ENCODE peak calls at places on chromosomes 3 and 15, in eight cellular contexts. One of them, this sample, is unnamed.

GRCh38 chr3:105367063-105367405 is 325 bp downstream of the ALCAM start:
- DNase-seq in H1: no peak
- DNase-seq in right lobe of liver: peak; percentile 69
- DNase-seq in body of pancreas: peak; percentile 48
- DNase-seq in IMR-90: no peak
- DNase-seq in erythroblast: peak; percentile 3
- DNase-seq in lower leg skin: peak; percentile 87
- DNase-seq in heart left ventricle: peak; percentile 26
- DNase-seq in this sample: peak; percentile 19

GRCh38 chr3:157785071-157785826 is 282.0 kb upstream of the VEPH1 start:
- DNase-seq in right lobe of liver: no peak
- DNase-seq in heart left ventricle: no peak
- DNase-seq in body of pancreas: no peak
- DNase-seq in IMR-90: peak; percentile 94
- DNase-seq in lower leg skin: no peak
- DNase-seq in H1: no peak
- DNase-seq in erythroblast: no peak
- DNase-seq in this sample: no peak

GRCh38 chr3:124587053-124587408 is 143.2 kb upstream of the UMPS start:
- DNase-seq in H1: peak; percentile 53
- DNase-seq in lower leg skin: peak; percentile 37
- DNase-seq in IMR-90: no peak
- DNase-seq in body of pancreas: peak; percentile 50
- DNase-seq in erythroblast: no peak
- DNase-seq in heart left ventricle: no peak
- DNase-seq in right lobe of liver: no peak
- DNase-seq in this sample: no peak

GRCh38 chr3:104460477-104461406 is 906.0 kb upstream of the ALCAM start:
- DNase-seq in H1: no peak
- DNase-seq in right lobe of liver: no peak
- DNase-seq in lower leg skin: no peak
- DNase-seq in erythroblast: no peak
- DNase-seq in IMR-90: peak; percentile 32
- DNase-seq in body of pancreas: no peak
- DNase-seq in heart left ventricle: no peak
- DNase-seq in this sample: no peak

GRCh38 chr3:192031941-192032340 is 571.0 kb downstream of the PYDC2 start:
- DNase-seq in body of pancreas: no peak
- DNase-seq in erythroblast: no peak
- DNase-seq in heart left ventricle: no peak
- DNase-seq in right lobe of liver: no peak
- DNase-seq in H1: no peak
- DNase-seq in IMR-90: no peak
- DNase-seq in lower leg skin: no peak
- DNase-seq in this sample: no peak

GRCh38 chr3:150749218-150749617 is 13.8 kb downstream of the SIAH2 start:
- DNase-seq in H1: no peak
- DNase-seq in IMR-90: no peak
- DNase-seq in right lobe of liver: peak; percentile 72
- DNase-seq in erythroblast: no peak
- DNase-seq in heart left ventricle: no peak
- DNase-seq in lower leg skin: no peak
- DNase-seq in body of pancreas: no peak
- DNase-seq in this sample: no peak

GRCh38 chr3:158770254-158771017 is 31.4 kb upstream of the MFSD1 start:
- DNase-seq in H1: no peak
- DNase-seq in heart left ventricle: no peak
- DNase-seq in body of pancreas: no peak
- DNase-seq in erythroblast: no peak
- DNase-seq in lower leg skin: no peak
- DNase-seq in right lobe of liver: no peak
- DNase-seq in IMR-90: peak; percentile 93
- DNase-seq in this sample: no peak

GRCh38 chr3:113615976-113616375 is 80.5 kb downstream of the USF3 start:
- DNase-seq in body of pancreas: no peak
- DNase-seq in lower leg skin: no peak
- DNase-seq in H1: no peak
- DNase-seq in erythroblast: no peak
- DNase-seq in IMR-90: no peak
- DNase-seq in heart left ventricle: peak; percentile 47
- DNase-seq in right lobe of liver: no peak
- DNase-seq in this sample: no peak

GRCh38 chr3:19348929-19349564 is 200.7 kb downstream of the KCNH8 start:
- DNase-seq in H1: no peak
- DNase-seq in erythroblast: peak; percentile 61
- DNase-seq in heart left ventricle: no peak
- DNase-seq in IMR-90: peak; percentile 1
- DNase-seq in lower leg skin: no peak
- DNase-seq in right lobe of liver: no peak
- DNase-seq in body of pancreas: no peak
- DNase-seq in this sample: no peak

GRCh38 chr3:53168175-53168923 is 7.3 kb downstream of the PRKCD start:
- DNase-seq in H1: no peak
- DNase-seq in heart left ventricle: peak; percentile 49
- DNase-seq in erythroblast: no peak
- DNase-seq in lower leg skin: no peak
- DNase-seq in IMR-90: no peak
- DNase-seq in body of pancreas: no peak
- DNase-seq in right lobe of liver: no peak
- DNase-seq in this sample: no peak

GRCh38 chr3:43674345-43675085 is 16.2 kb upstream of the ABHD5 start:
- DNase-seq in heart left ventricle: no peak
- DNase-seq in body of pancreas: no peak
- DNase-seq in IMR-90: no peak
- DNase-seq in right lobe of liver: no peak
- DNase-seq in erythroblast: no peak
- DNase-seq in H1: no peak
- DNase-seq in lower leg skin: no peak
- DNase-seq in this sample: no peak

GRCh38 chr15:50808728-50809127 is 43.2 kb upstream of the SPPL2A start:
- DNase-seq in lower leg skin: no peak
- DNase-seq in erythroblast: no peak
- DNase-seq in right lobe of liver: no peak
- DNase-seq in IMR-90: peak; percentile 7
- DNase-seq in H1: no peak
- DNase-seq in body of pancreas: no peak
- DNase-seq in heart left ventricle: no peak
- DNase-seq in this sample: no peak

GRCh38 chr15:40150163-40150925 is 10.5 kb upstream of the BUB1B start:
- DNase-seq in body of pancreas: peak; percentile 38
- DNase-seq in heart left ventricle: peak; percentile 29
- DNase-seq in IMR-90: peak; percentile 48
- DNase-seq in right lobe of liver: no peak
- DNase-seq in lower leg skin: no peak
- DNase-seq in erythroblast: peak; percentile 28
- DNase-seq in H1: no peak
- DNase-seq in this sample: no peak

GRCh38 chr3:60854762-60855161 is 396.5 kb downstream of the FHIT start:
- DNase-seq in erythroblast: no peak
- DNase-seq in IMR-90: no peak
- DNase-seq in H1: no peak
- DNase-seq in lower leg skin: no peak
- DNase-seq in right lobe of liver: no peak
- DNase-seq in heart left ventricle: no peak
- DNase-seq in body of pancreas: no peak
- DNase-seq in this sample: no peak

GRCh38 chr3:196843435-196844110 is 24.1 kb upstream of the SENP5 start:
- DNase-seq in erythroblast: no peak
- DNase-seq in IMR-90: no peak
- DNase-seq in body of pancreas: no peak
- DNase-seq in lower leg skin: peak; percentile 45
- DNase-seq in right lobe of liver: no peak
- DNase-seq in heart left ventricle: no peak
- DNase-seq in H1: no peak
- DNase-seq in this sample: no peak

GRCh38 chr15:64703632-64703959 is 71.8 kb downstream of the RBPMS2 start:
- DNase-seq in H1: no peak
- DNase-seq in IMR-90: no peak
- DNase-seq in heart left ventricle: no peak
- DNase-seq in body of pancreas: no peak
- DNase-seq in erythroblast: no peak
- DNase-seq in lower leg skin: no peak
- DNase-seq in right lobe of liver: no peak
- DNase-seq in this sample: no peak

GRCh38 chr15:64701051-64701450 is 74.3 kb downstream of the RBPMS2 start:
- DNase-seq in body of pancreas: no peak
- DNase-seq in erythroblast: no peak
- DNase-seq in H1: no peak
- DNase-seq in lower leg skin: no peak
- DNase-seq in right lobe of liver: no peak
- DNase-seq in IMR-90: no peak
- DNase-seq in heart left ventricle: no peak
- DNase-seq in this sample: no peak

GRCh38 chr15:64705006-64705405 is 70.4 kb downstream of the RBPMS2 start:
- DNase-seq in H1: no peak
- DNase-seq in lower leg skin: no peak
- DNase-seq in body of pancreas: no peak
- DNase-seq in erythroblast: no peak
- DNase-seq in right lobe of liver: no peak
- DNase-seq in heart left ventricle: no peak
- DNase-seq in IMR-90: no peak
- DNase-seq in this sample: no peak

GRCh38 chr15:64701482-64701881 is 73.9 kb downstream of the RBPMS2 start:
- DNase-seq in lower leg skin: no peak
- DNase-seq in right lobe of liver: no peak
- DNase-seq in IMR-90: no peak
- DNase-seq in erythroblast: no peak
- DNase-seq in body of pancreas: no peak
- DNase-seq in heart left ventricle: no peak
- DNase-seq in H1: no peak
- DNase-seq in this sample: no peak

GRCh38 chr15:64702816-64703631 is 72.4 kb downstream of the RBPMS2 start:
- DNase-seq in right lobe of liver: peak; percentile 98
- DNase-seq in IMR-90: peak; percentile 80
- DNase-seq in body of pancreas: peak; percentile 97
- DNase-seq in lower leg skin: peak; percentile 99
- DNase-seq in erythroblast: peak; percentile 95
- DNase-seq in H1: peak; percentile 100
- DNase-seq in heart left ventricle: peak; percentile 97
- DNase-seq in this sample: peak; percentile 93
- TF ChIP-seq POLR2A in right lobe of liver: peak; percentile 68
- TF ChIP-seq POLR2A in IMR-90: peak; percentile 83
- TF ChIP-seq POLR2A in body of pancreas: peak; percentile 87
- TF ChIP-seq POLR2A in lower leg skin: no peak
- TF ChIP-seq POLR2A in erythroblast: no peak
- TF ChIP-seq POLR2A in H1: peak; percentile 69
- TF ChIP-seq POLR2A in heart left ventricle: peak; percentile 66
- TF ChIP-seq POLR2A in this sample: peak; percentile 84

GRCh38 chr15:74628199-74628598 is 12.6 kb downstream of the CLK3 start:
- DNase-seq in heart left ventricle: no peak
- DNase-seq in IMR-90: no peak
- DNase-seq in lower leg skin: no peak
- DNase-seq in right lobe of liver: no peak
- DNase-seq in H1: no peak
- DNase-seq in erythroblast: no peak
- DNase-seq in body of pancreas: no peak
- DNase-seq in this sample: no peak

GRCh38 chr15:74626336-74626735 is 10.7 kb downstream of the CLK3 start:
- DNase-seq in lower leg skin: no peak
- DNase-seq in erythroblast: no peak
- DNase-seq in right lobe of liver: no peak
- DNase-seq in heart left ventricle: no peak
- DNase-seq in body of pancreas: no peak
- DNase-seq in IMR-90: no peak
- DNase-seq in H1: no peak
- DNase-seq in this sample: no peak

GRCh38 chr15:74627766-74628165 is 12.1 kb downstream of the CLK3 start:
- DNase-seq in erythroblast: no peak
- DNase-seq in heart left ventricle: no peak
- DNase-seq in right lobe of liver: no peak
- DNase-seq in body of pancreas: no peak
- DNase-seq in H1: no peak
- DNase-seq in lower leg skin: no peak
- DNase-seq in IMR-90: no peak
- DNase-seq in this sample: no peak

GRCh38 chr15:74625693-74626092 is 10.1 kb downstream of the CLK3 start:
- DNase-seq in IMR-90: no peak
- DNase-seq in erythroblast: no peak
- DNase-seq in H1: no peak
- DNase-seq in heart left ventricle: no peak
- DNase-seq in body of pancreas: no peak
- DNase-seq in right lobe of liver: no peak
- DNase-seq in lower leg skin: no peak
- DNase-seq in this sample: no peak

GRCh38 chr15:74626752-74627692 is 11.4 kb downstream of the CLK3 start:
- DNase-seq in heart left ventricle: no peak
- DNase-seq in H1: no peak
- DNase-seq in body of pancreas: no peak
- DNase-seq in erythroblast: no peak
- DNase-seq in lower leg skin: no peak
- DNase-seq in IMR-90: no peak
- DNase-seq in right lobe of liver: no peak
- DNase-seq in this sample: no peak
- TF ChIP-seq POLR2A in heart left ventricle: no peak
- TF ChIP-seq POLR2A in H1: no peak
- TF ChIP-seq POLR2A in body of pancreas: no peak
- TF ChIP-seq POLR2A in erythroblast: no peak
- TF ChIP-seq POLR2A in lower leg skin: no peak
- TF ChIP-seq POLR2A in IMR-90: no peak
- TF ChIP-seq POLR2A in right lobe of liver: no peak
- TF ChIP-seq POLR2A in this sample: no peak

GRCh38 chr15:62560943-62561571 is 396.0 kb upstream of the C2CD4B start:
- DNase-seq in erythroblast: no peak
- DNase-seq in right lobe of liver: no peak
- DNase-seq in heart left ventricle: no peak
- DNase-seq in lower leg skin: no peak
- DNase-seq in H1: no peak
- DNase-seq in IMR-90: no peak
- DNase-seq in body of pancreas: no peak
- DNase-seq in this sample: no peak

GRCh38 chr15:62558640-62559039 is 393.6 kb upstream of the C2CD4B start:
- DNase-seq in body of pancreas: no peak
- DNase-seq in IMR-90: no peak
- DNase-seq in right lobe of liver: no peak
- DNase-seq in lower leg skin: no peak
- DNase-seq in heart left ventricle: no peak
- DNase-seq in erythroblast: no peak
- DNase-seq in H1: no peak
- DNase-seq in this sample: no peak

GRCh38 chr15:62564889-62565288 is 399.8 kb upstream of the C2CD4B start:
- DNase-seq in H1: no peak
- DNase-seq in IMR-90: no peak
- DNase-seq in right lobe of liver: no peak
- DNase-seq in lower leg skin: no peak
- DNase-seq in body of pancreas: no peak
- DNase-seq in erythroblast: no peak
- DNase-seq in heart left ventricle: no peak
- DNase-seq in this sample: no peak

GRCh38 chr15:62559049-62559733 is 394.1 kb upstream of the C2CD4B start:
- DNase-seq in body of pancreas: no peak
- DNase-seq in lower leg skin: no peak
- DNase-seq in heart left ventricle: peak; percentile 54
- DNase-seq in H1: no peak
- DNase-seq in erythroblast: no peak
- DNase-seq in right lobe of liver: no peak
- DNase-seq in IMR-90: peak; percentile 37
- DNase-seq in this sample: no peak

GRCh38 chr15:62561572-62561970 is 396.5 kb upstream of the C2CD4B start:
- DNase-seq in erythroblast: no peak
- DNase-seq in body of pancreas: no peak
- DNase-seq in H1: no peak
- DNase-seq in IMR-90: no peak
- DNase-seq in lower leg skin: no peak
- DNase-seq in right lobe of liver: no peak
- DNase-seq in heart left ventricle: no peak
- DNase-seq in this sample: no peak
- TF ChIP-seq POLR2A in erythroblast: no peak
- TF ChIP-seq POLR2A in body of pancreas: no peak
- TF ChIP-seq POLR2A in H1: no peak
- TF ChIP-seq POLR2A in IMR-90: no peak
- TF ChIP-seq POLR2A in lower leg skin: no peak
- TF ChIP-seq POLR2A in right lobe of liver: no peak
- TF ChIP-seq POLR2A in heart left ventricle: no peak
- TF ChIP-seq POLR2A in this sample: no peak

GRCh38 chr3:23810342-23811116 is 4.8 kb downstream of the UBE2E1 start:
- DNase-seq in right lobe of liver: peak; percentile 67
- DNase-seq in heart left ventricle: peak; percentile 59
- DNase-seq in body of pancreas: peak; percentile 52
- DNase-seq in lower leg skin: peak; percentile 89
- DNase-seq in erythroblast: peak; percentile 75
- DNase-seq in IMR-90: no peak
- DNase-seq in H1: peak; percentile 84
- DNase-seq in this sample: no peak
- TF ChIP-seq POLR2A in right lobe of liver: peak; percentile 12
- TF ChIP-seq POLR2A in heart left ventricle: no peak
- TF ChIP-seq POLR2A in body of pancreas: peak; percentile 32
- TF ChIP-seq POLR2A in lower leg skin: no peak
- TF ChIP-seq POLR2A in erythroblast: peak; percentile 43
- TF ChIP-seq POLR2A in IMR-90: no peak
- TF ChIP-seq POLR2A in H1: peak; percentile 61
- TF ChIP-seq POLR2A in this sample: peak; percentile 54

This sample was measured in GM12892.